ENCODE peak calls at places on chromosomes 4 and X, in ten cellular contexts. N is uterus; C is GM23248; E is sigmoid colon; M is colonic mucosa; Y is stomach; W is tibial nerve; U is mesenchymal stem cell; L is CD8-positive, alpha-beta memory T cell; F is ovary. S is an unnamed sample.

GRCh38 chr4:108130955-108131354 is 37.8 kb downstream of the LEF1 start:
- DNase-seq in N (no peak), C (peak; percentile 8), E (no peak), M (no peak), Y (no peak), W (no peak), U (no peak), L (no peak), F (no peak), S (no peak)

GRCh38 chr4:99712530-99712929 is 54.9 kb upstream of the C4orf54 start:
- DNase-seq in N (no peak), C (no peak), E (no peak), M (no peak), Y (no peak), W (no peak), U (no peak), L (no peak), F (no peak), S (no peak)

GRCh38 chr4:28449080-28449479 is 1588.4 kb downstream of the STIM2 start:
- DNase-seq in N (no peak), C (peak; percentile 11), E (no peak), M (no peak), Y (no peak), W (no peak), U (no peak), L (no peak), F (no peak), S (no peak)

GRCh38 chr4:118351851-118352827 is 664 bp downstream of the PRSS12 start:
- DNase-seq in N (no peak), C (peak; percentile 50), E (peak; percentile 65), M (peak; percentile 61), Y (peak; percentile 51), W (no peak), U (peak; percentile 47), L (no peak), F (no peak), S (peak; percentile 32)

GRCh38 chr4:147754037-147754445 is 22.2 kb downstream of the ARHGAP10 start:
- DNase-seq in N (no peak), C (peak; percentile 86), E (no peak), M (no peak), Y (no peak), W (no peak), U (peak; percentile 88), L (no peak), F (no peak), S (no peak)

GRCh38 chr4:126790633-126791032 is 842.1 kb upstream of the INTU start:
- DNase-seq in N (no peak), C (peak; percentile 15), E (no peak), M (no peak), Y (no peak), W (no peak), U (peak; percentile 19), L (no peak), F (no peak), S (no peak)

GRCh38 chr4:106898621-106899230 is 137.4 kb downstream of the DKK2 start:
- DNase-seq in N (no peak), C (peak; percentile 84), E (no peak), M (peak; percentile 46), Y (no peak), W (no peak), U (peak; percentile 60), L (no peak), F (no peak), S (peak; percentile 49)

GRCh38 chrX:34341258-34341657 is 209.1 kb upstream of the FAM47A start:
- DNase-seq in N (no peak), C (no peak), E (no peak), M (no peak), Y (no peak), W (no peak), U (no peak), L (no peak), F (no peak), S (no peak)

GRCh38 chrX:111874241-111874640 is 1.7 kb upstream of the TRPC5OS start:
- DNase-seq in N (no peak), C (no peak), E (no peak), M (no peak), Y (no peak), W (no peak), U (no peak), L (no peak), F (no peak), S (no peak)

GRCh38 chr4:77308843-77309242 is 151.8 kb downstream of the CCNG2 start:
- DNase-seq in N (no peak), C (peak; percentile 71), E (no peak), M (no peak), Y (no peak), W (no peak), U (peak; percentile 35), L (no peak), F (no peak), S (no peak)

GRCh38 chr4:48899950-48900349 is 6.6 kb downstream of the OCIAD2 start:
- DNase-seq in N (no peak), C (no peak), E (no peak), M (no peak), Y (no peak), W (no peak), U (peak; percentile 64), L (no peak), F (no peak), S (no peak)

GRCh38 chr4:165991325-165992180 is 118.5 kb downstream of the TLL1 start:
- DNase-seq in N (no peak), C (peak; percentile 26), E (no peak), M (no peak), Y (no peak), W (no peak), U (peak; percentile 6), L (no peak), F (no peak), S (no peak)

GRCh38 chrX:100072286-100072685 is 337.8 kb downstream of the PCDH19 start:
- DNase-seq in N (no peak), C (peak; percentile 40), E (no peak), M (no peak), Y (no peak), W (no peak), U (no peak), L (no peak), F (no peak), S (no peak)

DNA sequence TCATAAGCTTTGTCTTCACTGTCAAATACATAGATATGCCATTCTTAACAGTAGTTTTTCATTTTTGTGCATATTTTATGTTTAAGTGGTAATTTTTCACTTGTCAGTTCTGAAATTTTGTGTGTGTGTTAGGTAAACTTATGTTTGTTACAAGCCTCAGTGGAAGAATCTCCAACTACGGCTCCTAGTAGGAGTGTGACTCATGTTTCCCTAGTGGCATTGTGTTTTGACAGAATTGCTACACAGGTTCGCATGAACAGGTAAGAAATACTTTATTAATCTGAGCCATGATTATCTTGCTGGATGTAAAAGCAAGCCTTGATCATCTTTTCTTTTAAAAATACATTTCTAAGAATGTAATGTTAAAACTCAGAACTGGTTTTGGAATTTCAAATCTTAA is 94.4 kb downstream of the BLTP1 start:
- DNase-seq in N (no peak), C (no peak), E (no peak), M (no peak), Y (no peak), W (no peak), U (no peak), L (no peak), F (no peak), S (no peak)
- H3K27ac ChIP-seq in N (no peak overlapping the region), C (no peak overlapping the region), E (no peak overlapping the region), M (no peak overlapping the region), Y (no peak overlapping the region), W (no peak overlapping the region), U (no peak overlapping the region), L (no peak overlapping the region), F (no peak overlapping the region), S (no peak overlapping the region)

GRCh38 chrX:108131471-108131870 is 39.9 kb downstream of the ATG4A start:
- DNase-seq in N (no peak), C (peak; percentile 1), E (no peak), M (no peak), Y (no peak), W (no peak), U (no peak), L (no peak), F (no peak), S (no peak)
- H3K4me1 ChIP-seq in N (no peaks in the 10 kb centered on the region), C (no peaks in the 10 kb centered on the region), E (no peaks in the 10 kb centered on the region), M (no peaks in the 10 kb centered on the region), Y (no peaks in the 10 kb centered on the region), W (no peaks in the 10 kb centered on the region), U (no peaks in the 10 kb centered on the region), L (no peaks in the 10 kb centered on the region), F (no peaks in the 10 kb centered on the region), S (no peaks in the 10 kb centered on the region)

DNA sequence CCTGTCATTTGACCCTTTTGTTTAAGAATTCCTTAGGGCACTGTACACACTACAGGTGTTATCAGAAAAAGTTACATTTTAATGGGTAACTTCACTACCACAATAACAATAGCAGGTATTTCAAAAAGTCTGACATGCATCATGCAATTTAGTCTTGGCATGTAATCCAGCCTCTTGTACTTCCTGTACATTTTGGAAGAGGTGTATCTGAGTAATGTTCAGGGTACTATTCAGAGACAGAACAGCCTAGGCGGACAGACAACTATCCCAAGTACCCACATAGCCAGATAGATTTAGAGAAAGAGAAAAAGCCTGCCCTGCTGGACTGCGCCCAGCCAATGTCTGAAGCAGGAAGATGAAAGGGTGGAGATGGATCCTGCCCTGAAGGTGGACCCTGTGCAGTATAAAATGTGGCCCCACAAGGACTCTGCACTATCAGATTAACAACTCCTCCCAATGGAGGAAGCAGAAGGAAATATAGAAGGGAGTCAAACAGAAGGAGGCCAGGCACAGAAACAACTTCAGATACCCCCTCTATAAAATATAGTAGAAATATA is 8.5 kb downstream of the UGT2B7 start:
- DNase-seq in N (no peak), C (no peak), E (no peak), M (peak; percentile 71), Y (no peak), W (no peak), U (no peak), L (no peak), F (no peak), S (no peak)
- H3K27ac ChIP-seq in N (no peak overlapping the region), C (no peak overlapping the region), E (no peak overlapping the region), M (peak overlapping the region; percentile 45), Y (no peak overlapping the region), W (no peak overlapping the region), U (no peak overlapping the region), L (no peak overlapping the region), F (no peak overlapping the region), S (no peak overlapping the region)

DNA sequence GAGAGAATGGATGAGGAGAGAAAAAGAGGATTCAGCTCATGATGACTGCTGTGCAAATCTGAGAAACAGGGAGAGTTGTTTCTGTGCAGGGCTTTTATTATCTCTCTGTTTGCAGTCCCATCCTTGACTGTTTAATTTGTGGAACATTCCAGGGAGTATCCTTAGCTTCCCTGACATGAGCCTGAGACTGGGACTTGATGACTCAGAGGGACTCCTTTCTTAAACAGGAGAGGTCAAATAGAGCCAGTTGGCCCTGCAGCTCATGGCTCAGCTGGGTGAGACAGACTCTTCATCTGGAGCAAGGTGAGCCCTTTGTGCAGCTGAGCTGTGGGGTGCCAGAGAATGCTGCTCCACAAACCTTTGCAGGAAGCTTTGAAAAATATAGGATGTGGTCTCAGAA is 14.3 kb downstream of the ARHGAP24 start:
- DNase-seq in N (peak; percentile 16), C (peak; percentile 66), E (no peak), M (no peak), Y (no peak), W (no peak), U (peak; percentile 77), L (no peak), F (no peak), S (no peak)
- H3K4me1 ChIP-seq in N (no peaks in the 10 kb centered on the region), C (peaks cover 14% of the 10 kb centered on the region), E (peaks cover 6% of the 10 kb centered on the region), M (no peaks in the 10 kb centered on the region), Y (no peaks in the 10 kb centered on the region), W (peaks cover 15% of the 10 kb centered on the region), U (no peaks in the 10 kb centered on the region), L (no peaks in the 10 kb centered on the region), F (no peaks in the 10 kb centered on the region), S (peaks cover 15% of the 10 kb centered on the region)

GRCh38 chrX:130097507-130098201 is 12.6 kb downstream of the ELF4 start:
- DNase-seq in N (no peak), C (no peak), E (no peak), M (peak; percentile 76), Y (peak; percentile 53), W (no peak), U (no peak), L (peak; percentile 52), F (no peak), S (no peak)
- H3K27ac ChIP-seq in N (peak overlapping the region; percentile 34), C (no peak overlapping the region), E (peak overlapping the region; percentile 27), M (peak overlapping the region; percentile 60), Y (peak overlapping the region; percentile 69), W (no peak overlapping the region), U (no peak overlapping the region), L (peak overlapping the region; percentile 9), F (no peak overlapping the region), S (no peak overlapping the region)

S was measured in lung.